ENCODE peak calls at places on chromosomes 5 and 9, in four cellular contexts. O is HepG2, Z is GM12878, E is K562. R is an unnamed sample.

GRCh38 chr5:141807732-141808131 is 70.5 kb downstream of the PCDH1 start:
- DNase-seq in Z (no peak), E (no peak), O (no peak), R (no peak)

GRCh38 chr5:156920042-156920860 is 42.8 kb downstream of the TIMD4 start:
- DNase-seq in E (no peak), O (no peak), Z (peak), R (no peak)

GRCh38 chr5:962801-963200 is 45.8 kb upstream of the NKD2 start:
- DNase-seq in E (no peak), O (no peak), Z (no peak), R (no peak)

GRCh38 chr5:63553069-63553468 is 409.2 kb downstream of the HTR1A start:
- DNase-seq in Z (no peak), O (no peak), E (no peak), R (no peak)

GRCh38 chr5:180809403-180810209 is 7.0 kb upstream of the MGAT1 start:
- DNase-seq in E (peak), Z (no peak), O (peak), R (no peak)

GRCh38 chr5:600551-601541 is 11.3 kb upstream of the CEP72 start:
- DNase-seq in E (no peak), O (no peak), Z (no peak), R (no peak)

GRCh38 chr5:125134216-125135081 is 388.0 kb upstream of the ZNF608 start:
- DNase-seq in Z (no peak), E (no peak), O (no peak), R (no peak)

GRCh38 chr9:17882801-17883200 is 303.9 kb downstream of the SH3GL2 start:
- DNase-seq in E (no peak), O (no peak), Z (no peak), R (no peak)

GRCh38 chr5:32083981-32084430 is 90.1 kb downstream of the GOLPH3 start:
- DNase-seq in O (peak), E (no peak), Z (no peak), R (no peak)

GRCh38 chr5:81751836-81752643 is 1.1 kb upstream of the SSBP2 start:
- DNase-seq in Z (no peak), E (no peak), O (no peak), R (no peak)

GRCh38 chr5:10307206-10308148 is at the start of gene CMBL:
- DNase-seq in Z (no peak), E (peak), O (peak), R (peak)

GRCh38 chr5:111735829-111736228 is 21.2 kb downstream of the NREP start:
- DNase-seq in E (no peak), O (no peak), Z (no peak), R (peak)

GRCh38 chr5:7850533-7851239 is at the start of gene CFAP90:
- DNase-seq in E (no peak), Z (no peak), O (peak), R (peak)

GRCh38 chr5:149749481-149750365 is 19.6 kb downstream of the PPARGC1B start:
- DNase-seq in E (no peak), Z (no peak), O (peak), R (no peak)

GRCh38 chr9:21555911-21556310 is 73.8 kb upstream of the IFNE start:
- DNase-seq in Z (no peak), E (no peak), O (no peak), R (no peak)

GRCh38 chr9:124852829-124853531 is at the start of gene WDR38:
- DNase-seq in E (peak), Z (no peak), O (peak), R (peak)

GRCh38 chr5:178453224-178453623 is 137.0 kb downstream of the COL23A1 start:
- DNase-seq in Z (no peak), E (peak), O (no peak), R (no peak)

GRCh38 chr5:74763504-74763903 is 3.4 kb downstream of the GFM2 start:
- DNase-seq in O (no peak), E (no peak), Z (no peak), R (no peak)

GRCh38 chr5:123176224-123176937 is 87.3 kb downstream of the PRDM6 start:
- DNase-seq in E (no peak), O (no peak), Z (no peak), R (no peak)

GRCh38 chr5:74956278-74956677 is 90.1 kb upstream of the FAM169A start:
- DNase-seq in O (no peak), Z (no peak), E (no peak), R (no peak)

GRCh38 chr9:127735530-127736176 is 559 bp upstream of the TOR2A start:
- DNase-seq in Z (no peak), O (no peak), E (no peak), R (no peak)

GRCh38 chr9:19108038-19108437 is 5.3 kb upstream of the HAUS6 start:
- DNase-seq in Z (no peak), E (no peak), O (no peak), R (no peak)

GRCh38 chr5:45609661-45610060 is 86.5 kb downstream of the HCN1 start:
- DNase-seq in Z (no peak), E (no peak), O (no peak), R (no peak)

GRCh38 chr9:9003184-9003583 is 1203.6 kb upstream of the DMAC1 start:
- DNase-seq in O (peak), E (no peak), Z (no peak), R (peak)

GRCh38 chr5:91212336-91213092 is 170.6 kb downstream of the ARRDC3 start:
- DNase-seq in O (no peak), Z (no peak), E (no peak), R (no peak)

GRCh38 chr5:127875235-127876021 is 172.2 kb downstream of the CCDC192 start:
- DNase-seq in E (peak), O (peak), Z (peak), R (peak)

GRCh38 chr5:157607371-157608161 is 32.0 kb upstream of the ADAM19 start:
- DNase-seq in Z (no peak), E (peak), O (no peak), R (no peak)

GRCh38 chr5:164097747-164098146 is 592.3 kb downstream of the MAT2B start:
- DNase-seq in E (no peak), O (no peak), Z (no peak), R (no peak)

GRCh38 chr9:76180541-76180940 is 213.7 kb downstream of the RFK start:
- DNase-seq in Z (no peak), O (no peak), E (no peak), R (no peak)

GRCh38 chr5:21711854-21712752 is 1141.0 kb downstream of the CDH12 start:
- DNase-seq in O (no peak), Z (no peak), E (no peak), R (no peak)

GRCh38 chr5:116543501-116543900 is 31.1 kb downstream of the SEMA6A start:
- DNase-seq in O (no peak), Z (no peak), E (no peak), R (no peak)

GRCh38 chr5:27020965-27021364 is 17.4 kb downstream of the CDH9 start:
- DNase-seq in O (peak), Z (no peak), E (no peak), R (no peak)

GRCh38 chr9:36720043-36720442 is 147.3 kb downstream of the MELK start:
- DNase-seq in O (no peak), E (no peak), Z (no peak), R (no peak)

GRCh38 chr9:37745970-37746369 is 7.6 kb upstream of the TRMT10B start:
- DNase-seq in E (no peak), Z (no peak), O (no peak), R (no peak)

GRCh38 chr5:12845549-12846159 is 941.4 kb upstream of the CTNND2 start:
- DNase-seq in O (no peak), E (no peak), Z (no peak), R (peak)

GRCh38 chr5:127080001-127080478 is 6.7 kb upstream of the C5orf63 start:
- DNase-seq in O (no peak), Z (no peak), E (no peak), R (no peak)

GRCh38 chr5:137498736-137499505 is at the start of gene SPOCK1:
- DNase-seq in O (peak), Z (no peak), E (peak), R (peak)

GRCh38 chr5:166032601-166033000 is 2258.8 kb upstream of the WWC1 start:
- DNase-seq in E (no peak), Z (no peak), O (no peak), R (no peak)
- TF ChIP-seq NR2C2 in E (no peak), Z (no peak), O (no peak), R (no peak)

DNA sequence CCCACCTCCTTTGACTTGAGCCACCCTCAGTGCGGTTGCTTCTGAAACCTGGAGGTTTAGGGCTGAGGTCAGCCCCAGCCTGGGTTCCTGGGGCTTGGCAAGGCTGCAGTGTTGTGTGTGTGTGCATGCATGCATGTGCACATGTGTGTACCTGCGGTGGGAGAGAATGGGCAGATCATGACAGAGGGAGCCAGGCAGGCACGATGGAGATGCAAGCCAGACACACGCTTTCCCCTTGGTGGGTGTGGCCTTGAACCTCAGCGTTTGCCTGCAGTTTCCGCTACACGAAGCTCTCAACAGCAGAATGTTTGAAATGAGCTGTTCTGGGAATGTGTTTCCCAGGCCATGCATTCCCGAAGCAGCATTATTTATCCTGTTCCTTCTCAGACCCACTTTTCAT is 65.9 kb upstream of the RAPGEF1 start:
- DNase-seq in E (no peak), O (no peak), Z (no peak), R (no peak)
- TF ChIP-seq NR2C2 in E (no peak), O (no peak), Z (no peak), R (no peak)

GRCh38 chr5:51621156-51621555 is 237.9 kb downstream of the ISL1 start:
- DNase-seq in O (no peak), E (no peak), Z (no peak), R (no peak)

GRCh38 chr5:51622161-51622790 is 239.0 kb downstream of the ISL1 start:
- DNase-seq in E (no peak), O (no peak), Z (no peak), R (no peak)

DNA sequence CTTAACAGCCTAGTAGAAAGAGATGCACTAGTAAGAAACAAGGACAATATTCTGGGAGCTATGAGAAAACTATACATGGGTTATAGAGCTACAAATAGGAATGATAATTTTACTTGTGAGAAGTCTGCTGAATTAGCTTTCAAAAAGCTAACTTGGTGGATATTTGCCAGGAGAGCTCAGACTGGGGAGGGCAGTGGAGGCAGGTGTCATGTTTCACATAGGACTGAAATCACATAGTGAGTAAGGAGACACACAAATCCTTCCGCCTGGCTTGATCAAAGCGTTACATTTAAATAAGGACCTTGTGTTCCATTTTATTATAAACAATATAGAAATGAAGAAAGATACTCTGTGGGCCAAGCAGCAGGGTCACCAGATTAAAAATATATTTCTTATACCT is 235.0 kb downstream of the ISL1 start:
- DNase-seq in E (no peak), Z (no peak), O (no peak), R (no peak)
- TF ChIP-seq NR2C2 in E (no peak), Z (no peak), O (no peak), R (no peak)

DNA sequence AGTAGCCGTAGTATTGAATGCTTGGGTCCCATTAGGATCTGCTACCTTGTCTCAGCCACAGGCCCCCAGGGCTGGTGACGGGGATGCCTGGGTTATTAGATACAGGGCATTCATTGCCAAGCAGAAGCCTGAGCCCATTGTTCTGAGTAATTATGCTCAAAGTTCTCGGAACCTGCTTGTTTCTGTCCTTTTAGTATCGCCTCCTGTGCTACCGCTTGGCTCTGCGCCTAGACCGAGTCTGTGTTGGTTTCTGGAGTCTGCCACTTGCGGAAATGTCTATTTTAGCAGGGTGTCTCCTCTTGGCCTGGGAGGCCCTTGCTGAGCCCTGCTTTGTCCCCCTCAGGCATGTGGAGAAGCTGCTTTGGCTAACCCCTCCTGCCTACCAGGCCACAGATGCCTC is 506.1 kb downstream of the BNC2 start:
- DNase-seq in O (no peak), Z (no peak), E (no peak), R (no peak)
- TF ChIP-seq NR2C2 in O (no peak), Z (no peak), E (no peak), R (no peak)

R was measured in WTC11.